ENCODE peak calls at places on chromosomes 13 and 19, in four cellular contexts. K is body of pancreas, M is left ventricle myocardium inferior, E is thoracic aorta. A is an unnamed sample.

GRCh38 chr19:3302755-3303154 is 63.6 kb upstream of the NFIC start:
- DNase-seq in K (no peak), M (no peak), E (no peak), A (no peak)

GRCh38 chr13:98103942-98104880 is 38.7 kb upstream of the FARP1 start:
- DNase-seq in K (no peak), M (no peak), E (no peak), A (no peak)

GRCh38 chr13:99226493-99226892 is 25.8 kb downstream of the UBAC2 start:
- DNase-seq in K (no peak), M (no peak), E (no peak), A (no peak)

GRCh38 chr19:43229315-43229714 is 23.9 kb upstream of the PSG4 start:
- DNase-seq in K (no peak), M (no peak), E (no peak), A (no peak)

GRCh38 chr13:43269037-43269476 is 245.7 kb downstream of the DNAJC15 start:
- DNase-seq in K (peak; percentile 62), M (no peak), E (no peak), A (peak; percentile 90)

GRCh38 chr13:40220299-40220935 is 446.0 kb downstream of the FOXO1 start:
- DNase-seq in K (no peak), M (no peak), E (no peak), A (no peak)

GRCh38 chr19:21604351-21604926 is 99.0 kb downstream of the ZNF429 start:
- DNase-seq in K (no peak), M (no peak), E (no peak), A (no peak)

GRCh38 chr13:76383671-76384461 is 502.3 kb downstream of the KCTD12 start:
- DNase-seq in K (no peak), M (no peak), E (no peak), A (peak; percentile 80)

GRCh38 chr19:40323705-40324104 is 24.5 kb downstream of the C19orf47 start:
- DNase-seq in K (no peak), M (no peak), E (no peak), A (no peak)

GRCh38 chr19:29622191-29623070 is 16.3 kb downstream of the POP4 start:
- DNase-seq in K (no peak), M (no peak), E (no peak), A (no peak)

GRCh38 chr19:38726761-38727301 is 17.4 kb downstream of the CAPN12 start:
- DNase-seq in K (no peak), M (peak; percentile 18), E (no peak), A (no peak)

GRCh38 chr13:112241288-112241687 is 134.9 kb upstream of the SPACA7 start:
- DNase-seq in K (no peak), M (no peak), E (no peak), A (no peak)

GRCh38 chr13:46126552-46127171 is 21.8 kb upstream of the CPB2 start:
- DNase-seq in K (peak; percentile 71), M (peak; percentile 61), E (no peak), A (peak; percentile 23)

GRCh38 chr13:75353786-75354193 is 128.2 kb downstream of the TBC1D4 start:
- DNase-seq in K (no peak), M (no peak), E (no peak), A (no peak)

GRCh38 chr13:19818223-19818842 is 35.6 kb upstream of the PSPC1 start:
- DNase-seq in K (peak; percentile 47), M (peak; percentile 32), E (no peak), A (no peak)

GRCh38 chr13:40316301-40316700 is 350.1 kb downstream of the FOXO1 start:
- DNase-seq in K (no peak), M (no peak), E (no peak), A (no peak)

GRCh38 chr13:44474122-44474910 is 100.7 kb downstream of the SERP2 start:
- DNase-seq in K (no peak), M (no peak), E (no peak), A (no peak)

GRCh38 chr13:112690242-112690943 is 555 bp downstream of the ATP11A start:
- DNase-seq in K (peak; percentile 59), M (peak; percentile 62), E (no peak), A (no peak)

GRCh38 chr13:110485604-110486003 is 75.9 kb downstream of the RAB20 start:
- DNase-seq in K (no peak), M (no peak), E (no peak), A (no peak)

GRCh38 chr13:24670927-24671326 is 9.3 kb upstream of the ATP12A start:
- DNase-seq in K (no peak), M (no peak), E (no peak), A (no peak)

GRCh38 chr19:45972081-45972943 is 1.4 kb downstream of the NOVA2 start:
- DNase-seq in K (no peak), M (peak; percentile 21), E (no peak), A (no peak)

GRCh38 chr13:79283742-79284141 is 122.3 kb downstream of the RBM26 start:
- DNase-seq in K (no peak), M (no peak), E (no peak), A (no peak)

GRCh38 chr13:21050288-21051197 is 10.8 kb downstream of the LATS2 start:
- DNase-seq in K (no peak), M (no peak), E (no peak), A (no peak)

GRCh38 chr19:35533822-35534521 is 716 bp downstream of the GAPDHS start:
- DNase-seq in K (peak; percentile 46), M (no peak), E (no peak), A (no peak)

GRCh38 chr13:113545931-113546516 is 38.5 kb upstream of the TFDP1 start:
- DNase-seq in K (no peak), M (no peak), E (no peak), A (no peak)

DNA sequence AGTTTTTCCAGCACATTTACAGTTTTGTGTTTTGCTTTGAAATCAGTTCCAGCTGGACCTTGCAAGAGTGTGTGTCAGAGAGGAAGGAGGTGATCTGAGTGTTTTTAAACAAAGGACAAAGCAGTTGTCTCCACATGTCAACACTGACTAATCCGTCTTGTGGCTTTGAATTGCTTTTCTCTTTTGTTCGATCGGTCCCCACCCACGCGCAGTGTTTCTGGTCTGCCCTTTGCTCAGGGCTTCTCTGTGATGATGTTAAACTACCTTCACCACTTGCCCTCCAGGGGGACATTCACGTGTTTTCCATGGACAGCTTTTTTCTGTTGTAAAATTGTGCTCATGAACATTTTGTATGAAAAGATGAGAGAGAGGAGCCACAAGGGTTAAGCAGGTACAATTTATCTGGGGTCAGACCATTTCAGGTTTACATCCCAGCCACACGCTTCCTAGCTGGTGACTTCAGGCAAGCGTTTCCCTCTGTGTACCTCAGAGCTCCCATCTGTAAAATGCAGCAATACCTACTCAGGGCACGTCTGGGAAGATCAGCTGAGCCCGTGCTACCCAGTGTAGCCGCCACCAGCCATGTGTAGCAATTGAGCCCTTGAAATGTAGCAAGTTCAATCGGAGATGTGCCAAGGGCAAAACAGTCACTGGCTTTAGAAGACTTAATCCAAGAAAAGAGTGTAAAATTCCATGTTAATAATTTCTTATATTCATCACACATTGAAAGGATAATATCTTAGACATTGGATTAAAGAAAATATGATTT is 13.5 kb upstream of the PLA2G4C start:
- DNase-seq in K (no peak), M (no peak), E (no peak), A (peak; percentile 15)
- TF ChIP-seq CTCF in K (no peak), M (no peak), E (no peak), A (peak; percentile 23)

DNA sequence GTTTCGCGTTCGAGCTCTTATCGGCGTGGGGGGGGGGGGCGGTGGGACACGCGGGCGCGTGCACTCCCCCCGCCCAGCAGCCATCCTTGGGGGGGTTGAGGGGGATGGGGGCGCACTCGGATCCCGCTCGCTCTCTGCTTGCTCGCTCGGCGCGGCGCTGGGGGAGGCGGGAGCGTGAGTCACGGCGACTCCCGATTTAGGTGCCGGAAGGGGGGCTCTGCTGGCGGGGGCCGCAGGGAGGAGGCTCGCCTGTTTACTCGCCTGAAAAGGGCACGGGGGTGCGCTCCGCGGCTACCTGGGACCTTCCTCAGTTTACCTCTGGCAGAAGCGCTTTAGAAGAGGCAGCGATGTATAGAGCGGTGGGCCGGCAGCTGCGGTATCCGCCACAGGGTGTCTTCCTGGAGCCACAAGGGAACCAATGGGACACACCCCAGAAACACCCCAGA is 1.1 kb upstream of the PDE4A start:
- DNase-seq in K (no peak), M (no peak), E (no peak), A (no peak)
- TF ChIP-seq CTCF in K (no peak), M (no peak), E (no peak), A (no peak)

GRCh38 chr19:17421942-17422341 is 2.1 kb downstream of the MVB12A start:
- DNase-seq in K (no peak), M (no peak), E (no peak), A (no peak)

GRCh38 chr19:17420267-17420924 is 549 bp downstream of the MVB12A start:
- DNase-seq in K (peak; percentile 21), M (peak; percentile 23), E (no peak), A (no peak)

GRCh38 chr19:17419154-17419490 is 725 bp upstream of the MVB12A start:
- DNase-seq in K (no peak), M (no peak), E (no peak), A (no peak)

GRCh38 chr19:17418710-17419109 is 1.1 kb upstream of the MVB12A start:
- DNase-seq in K (no peak), M (no peak), E (no peak), A (no peak)

DNA sequence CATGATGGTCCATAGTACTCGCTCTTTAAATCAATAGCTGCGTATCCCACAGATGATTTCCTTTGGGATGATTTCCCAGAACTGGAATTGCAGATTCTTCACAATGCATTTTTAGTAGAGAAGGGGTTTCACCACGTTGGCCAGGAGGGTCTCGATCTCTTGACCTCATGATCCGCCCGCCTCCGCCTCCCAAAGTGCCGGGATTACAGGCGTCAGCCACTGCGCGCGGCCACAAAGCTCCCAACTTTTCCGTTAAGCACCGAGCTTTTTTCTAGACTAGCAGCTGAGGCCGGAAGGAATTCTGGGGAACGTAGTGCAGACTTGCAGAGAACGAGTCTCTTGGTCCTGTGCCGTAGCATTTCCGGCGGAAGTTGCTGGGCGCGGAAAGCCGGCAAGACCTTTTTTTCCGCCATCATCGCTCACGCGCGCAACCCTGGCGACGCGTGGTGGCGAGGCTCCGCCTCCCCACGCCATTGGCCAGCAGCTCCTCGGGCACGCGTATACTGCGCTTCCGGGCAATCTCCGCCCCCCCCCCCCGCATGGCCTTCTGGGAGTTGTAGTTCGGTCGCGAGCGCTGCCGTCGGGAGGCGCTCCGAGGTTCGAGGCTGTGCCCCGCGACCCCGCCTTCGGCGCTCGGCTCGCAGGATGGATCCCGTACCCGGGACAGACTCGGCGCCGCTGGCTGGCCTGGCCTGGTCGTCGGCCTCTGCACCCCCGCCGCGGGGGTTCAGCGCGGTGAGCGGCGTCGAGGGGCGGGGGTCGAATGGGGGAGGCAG is at the start of gene MVB12A:
- DNase-seq in K (peak; percentile 97), M (peak; percentile 98), E (peak; percentile 85), A (peak; percentile 97)
- TF ChIP-seq CTCF in K (no peak), M (no peak), E (no peak), A (no peak)

DNA sequence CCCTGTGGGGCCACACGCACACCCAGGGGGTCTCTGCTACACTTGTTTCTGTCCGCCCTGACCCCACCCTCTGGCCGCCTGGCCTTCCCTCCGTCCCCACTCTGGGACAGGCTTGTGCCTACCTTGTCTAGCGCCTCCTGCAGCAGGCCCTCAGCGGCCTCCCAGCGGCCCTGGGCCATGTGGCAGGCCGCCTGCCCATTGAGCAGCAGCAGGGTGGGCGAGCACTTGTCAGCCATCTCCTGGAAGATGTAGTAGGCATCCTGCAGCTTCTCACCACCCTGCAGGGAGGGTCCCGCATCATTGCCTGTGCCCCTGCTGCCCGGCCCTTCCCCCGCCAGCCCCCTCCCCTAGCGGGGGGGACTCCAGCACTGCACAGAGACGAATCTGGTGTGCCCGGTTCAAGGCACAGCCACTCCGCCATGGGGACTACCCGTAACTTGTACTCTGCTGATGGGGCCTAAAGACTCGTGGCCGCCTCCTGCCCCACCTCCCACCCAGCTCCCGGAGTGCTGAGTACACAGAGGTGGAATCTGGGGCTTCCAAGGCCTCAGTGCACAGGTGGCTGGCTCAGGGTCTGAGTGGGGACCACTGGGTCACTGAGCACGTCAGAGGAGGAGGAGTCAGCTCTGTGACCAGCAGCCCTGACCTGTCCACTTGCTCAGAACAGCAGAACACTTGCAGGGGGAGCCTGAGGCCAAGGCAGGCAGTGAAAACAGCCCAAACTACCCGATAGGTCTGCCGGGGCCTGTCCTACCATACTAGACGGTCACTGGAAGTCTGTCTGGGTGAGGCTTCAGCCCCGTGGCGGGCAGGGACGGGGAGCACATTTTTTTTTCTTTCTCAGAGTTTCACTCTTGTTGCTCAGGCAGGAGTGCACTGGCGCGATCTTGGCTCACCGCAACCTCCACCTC is 7.4 kb upstream of the CERS1 start:
- DNase-seq in K (no peak), M (no peak), E (no peak), A (no peak)
- TF ChIP-seq CTCF in K (no peak), M (no peak), E (no peak), A (no peak)